ENCODE peak calls at places on chromosomes 16 and 17, in ten cellular contexts. B is IMR-90, V is AG04449, L is mucosa of descending colon, W is PC-3, Z is brain microvascular endothelial cell, J is AG09309, O is tibial artery, I is pancreas, C is thoracic aorta. T is an unnamed sample.

GRCh38 chr17:27241346-27241946 is 52.5 kb upstream of the WSB1 start:
- DNase-seq in B (peak), V (no peak), L (no peak), W (peak), Z (peak), J (no peak), O (no peak), I (no peak), C (no peak), T (peak)

GRCh38 chr16:55678061-55678935 is 22.5 kb downstream of the SLC6A2 start:
- DNase-seq in B (no peak), V (no peak), L (no peak), W (no peak), Z (no peak), J (no peak), O (no peak), I (no peak), C (no peak), T (no peak)

GRCh38 chr16:51151951-51152663 is 1.0 kb upstream of the SALL1 start:
- DNase-seq in B (peak), V (no peak), L (no peak), W (no peak), Z (no peak), J (peak), O (no peak), I (peak), C (no peak), T (peak)

GRCh38 chr16:70470927-70471341 is 16.5 kb downstream of the FCSK start:
- DNase-seq in B (peak), V (no peak), L (no peak), W (peak), Z (no peak), J (no peak), O (no peak), I (peak), C (no peak), T (peak)

GRCh38 chr17:34369571-34369970 is 6.5 kb upstream of the CCL1 start:
- DNase-seq in B (no peak), V (no peak), L (no peak), W (no peak), Z (no peak), J (no peak), O (no peak), I (no peak), C (no peak), T (no peak)

GRCh38 chr16:56350491-56351405 is 74.6 kb downstream of the AMFR start:
- DNase-seq in B (no peak), V (no peak), L (peak), W (no peak), Z (no peak), J (no peak), O (no peak), I (peak), C (no peak), T (no peak)

GRCh38 chr16:10765772-10766171 is 22.1 kb downstream of the NUBP1 start:
- DNase-seq in B (no peak), V (no peak), L (no peak), W (no peak), Z (no peak), J (no peak), O (no peak), I (no peak), C (no peak), T (no peak)

GRCh38 chr17:55609737-55610201 is 98.5 kb upstream of the SMIM36 start:
- DNase-seq in B (peak), V (no peak), L (no peak), W (peak), Z (peak), J (no peak), O (peak), I (no peak), C (no peak), T (peak)

GRCh38 chr16:49886554-49887121 is 30.7 kb upstream of the ZNF423 start:
- DNase-seq in B (no peak), V (no peak), L (no peak), W (no peak), Z (no peak), J (no peak), O (no peak), I (no peak), C (no peak), T (no peak)

GRCh38 chr16:14007460-14007859 is 63.7 kb upstream of the MRTFB start:
- DNase-seq in B (peak), V (peak), L (no peak), W (peak), Z (peak), J (peak), O (no peak), I (no peak), C (no peak), T (peak)

GRCh38 chr17:7549401-7550055 is 670 bp downstream of the TNFSF12 start:
- DNase-seq in B (no peak), V (no peak), L (peak), W (no peak), Z (no peak), J (no peak), O (no peak), I (no peak), C (no peak), T (no peak)

GRCh38 chr16:74698220-74698619 is 2.4 kb downstream of the MLKL start:
- DNase-seq in B (peak), V (no peak), L (no peak), W (peak), Z (no peak), J (no peak), O (no peak), I (no peak), C (no peak), T (peak)

GRCh38 chr17:4219241-4219640 is 44.5 kb downstream of the ANKFY1 start:
- DNase-seq in B (no peak), V (no peak), L (no peak), W (no peak), Z (no peak), J (no peak), O (no peak), I (no peak), C (no peak), T (no peak)

GRCh38 chr16:76959166-76959565 is 231.8 kb upstream of the MON1B start:
- DNase-seq in B (no peak), V (no peak), L (no peak), W (no peak), Z (no peak), J (no peak), O (no peak), I (no peak), C (no peak), T (no peak)

GRCh38 chr17:11241611-11242226 is 706 bp downstream of the SHISA6 start:
- DNase-seq in B (no peak), V (no peak), L (no peak), W (no peak), Z (no peak), J (no peak), O (no peak), I (peak), C (no peak), T (no peak)

GRCh38 chr17:8799001-8799850 is at the start of gene MFSD6L:
- DNase-seq in B (no peak), V (no peak), L (peak), W (no peak), Z (peak), J (no peak), O (no peak), I (peak), C (no peak), T (no peak)

GRCh38 chr17:1029912-1030656 is 33.2 kb downstream of the TIMM22 start:
- DNase-seq in B (no peak), V (no peak), L (no peak), W (no peak), Z (no peak), J (no peak), O (no peak), I (no peak), C (no peak), T (no peak)

GRCh38 chr16:86862596-86862995 is 284.2 kb downstream of the FOXL1 start:
- DNase-seq in B (peak), V (no peak), L (no peak), W (no peak), Z (peak), J (no peak), O (no peak), I (peak), C (no peak), T (no peak)

GRCh38 chr16:19884021-19884485 is 595 bp downstream of the GPRC5B start:
- DNase-seq in B (no peak), V (no peak), L (peak), W (no peak), Z (no peak), J (no peak), O (no peak), I (peak), C (no peak), T (no peak)

GRCh38 chr17:5757306-5757907 is 173.1 kb upstream of the NLRP1 start:
- DNase-seq in B (no peak), V (no peak), L (no peak), W (no peak), Z (no peak), J (no peak), O (no peak), I (no peak), C (no peak), T (no peak)

GRCh38 chr17:61749823-61750404 is 113.4 kb downstream of the BRIP1 start:
- DNase-seq in B (no peak), V (no peak), L (no peak), W (no peak), Z (no peak), J (no peak), O (no peak), I (no peak), C (no peak), T (no peak)

GRCh38 chr16:89722392-89723278 is 1.3 kb downstream of the ZNF276 start:
- DNase-seq in B (peak), V (no peak), L (peak), W (peak), Z (peak), J (no peak), O (peak), I (no peak), C (no peak), T (peak)

GRCh38 chr16:78105517-78105916 is 6.1 kb downstream of the WWOX start:
- DNase-seq in B (no peak), V (no peak), L (no peak), W (no peak), Z (no peak), J (no peak), O (no peak), I (no peak), C (no peak), T (no peak)

GRCh38 chr16:5321925-5322324 is 224.3 kb upstream of the EEF2KMT start:
- DNase-seq in B (no peak), V (no peak), L (no peak), W (no peak), Z (no peak), J (no peak), O (no peak), I (no peak), C (no peak), T (no peak)

GRCh38 chr17:31452101-31452500 is 60.6 kb downstream of the RAB11FIP4 start:
- DNase-seq in B (peak), V (no peak), L (no peak), W (peak), Z (no peak), J (no peak), O (no peak), I (no peak), C (no peak), T (no peak)

GRCh38 chr16:2752850-2753522 is 548 bp downstream of the SRRM2 start:
- DNase-seq in B (peak), V (no peak), L (no peak), W (peak), Z (peak), J (peak), O (peak), I (peak), C (no peak), T (peak)

GRCh38 chr16:9308300-9309209 is 217.1 kb downstream of the HAPSTR1 start:
- DNase-seq in B (no peak), V (no peak), L (no peak), W (no peak), Z (no peak), J (no peak), O (no peak), I (no peak), C (no peak), T (no peak)

GRCh38 chr17:29063992-29064391 is 21.1 kb downstream of the PIPOX start:
- DNase-seq in B (no peak), V (no peak), L (no peak), W (no peak), Z (no peak), J (no peak), O (no peak), I (no peak), C (no peak), T (no peak)

GRCh38 chr16:2512920-2513404 is 790 bp upstream of the ATP6V0C start:
- DNase-seq in B (no peak), V (no peak), L (peak), W (no peak), Z (no peak), J (no peak), O (no peak), I (peak), C (no peak), T (no peak)

GRCh38 chr16:85611205-85611454 is 2.0 kb upstream of the GSE1 start:
- DNase-seq in B (no peak), V (no peak), L (no peak), W (no peak), Z (no peak), J (no peak), O (no peak), I (no peak), C (no peak), T (no peak)

GRCh38 chr17:41547921-41548843 is 20.1 kb upstream of the KRT19 start:
- DNase-seq in B (peak), V (peak), L (peak), W (peak), Z (peak), J (peak), O (peak), I (peak), C (peak), T (peak)

GRCh38 chr17:82126479-82127314 is 28.7 kb upstream of the FASN start:
- DNase-seq in B (no peak), V (no peak), L (peak), W (no peak), Z (no peak), J (no peak), O (no peak), I (no peak), C (no peak), T (no peak)

GRCh38 chr17:37488009-37488604 is 1.6 kb upstream of the DUSP14 start:
- DNase-seq in B (peak), V (peak), L (no peak), W (peak), Z (peak), J (peak), O (no peak), I (no peak), C (no peak), T (peak)

GRCh38 chr17:76473541-76473985 is 6.2 kb downstream of the AANAT start:
- DNase-seq in B (no peak), V (no peak), L (peak), W (no peak), Z (no peak), J (no peak), O (no peak), I (no peak), C (no peak), T (no peak)
- TF ChIP-seq CTCF in B (peak), V (peak), L (no peak), W (peak), Z (peak), J (peak), O (no peak), I (no peak), C (no peak), T (peak)

GRCh38 chr17:62965649-62966425 is at the start of gene TANC2:
- DNase-seq in B (peak), V (no peak), L (peak), W (peak), Z (peak), J (no peak), O (peak), I (peak), C (peak), T (peak)

GRCh38 chr17:62966426-62967110 is 533 bp downstream of the TANC2 start:
- DNase-seq in B (peak), V (no peak), L (peak), W (peak), Z (peak), J (no peak), O (peak), I (peak), C (no peak), T (no peak)

GRCh38 chr17:62965149-62965648 is 836 bp upstream of the TANC2 start:
- DNase-seq in B (peak), V (no peak), L (no peak), W (no peak), Z (no peak), J (no peak), O (no peak), I (no peak), C (no peak), T (no peak)

GRCh38 chr17:62968445-62968923 is 2.4 kb downstream of the TANC2 start:
- DNase-seq in B (peak), V (peak), L (no peak), W (peak), Z (peak), J (peak), O (peak), I (no peak), C (no peak), T (peak)

DNA sequence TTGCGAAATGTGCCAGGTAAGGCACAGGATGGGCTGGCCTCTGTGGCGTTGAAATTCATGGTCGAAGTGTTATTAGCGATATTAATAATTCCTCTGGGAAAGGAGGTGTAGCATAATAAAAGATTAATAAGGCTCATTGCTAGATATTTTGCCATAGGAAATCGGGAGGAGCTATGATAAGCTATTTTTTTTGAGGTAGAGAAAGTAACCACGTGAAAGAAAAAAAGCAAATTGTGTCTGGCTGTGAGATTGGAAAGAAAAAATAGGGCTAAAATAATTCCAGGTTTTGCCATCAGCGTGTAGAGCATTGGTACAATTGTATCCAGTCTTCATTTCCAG is 1.0 kb downstream of the TANC2 start:
- DNase-seq in B (no peak), V (no peak), L (no peak), W (no peak), Z (no peak), J (no peak), O (no peak), I (no peak), C (no peak), T (no peak)
- H3K4me3 ChIP-seq in B (peak), V (peak), L (no peak), W (peak), Z (peak), J (peak), O (peak), I (peak), C (peak), T (peak)

GRCh38 chr16:983044-984030 is 1.8 kb downstream of the SOX8 start:
- DNase-seq in B (no peak), V (no peak), L (no peak), W (no peak), Z (no peak), J (no peak), O (no peak), I (no peak), C (no peak), T (no peak)
- TF ChIP-seq CTCF in B (no peak), V (no peak), L (no peak), W (no peak), Z (no peak), J (no peak), O (no peak), I (no peak), C (no peak), T (no peak)

GRCh38 chr17:63626551-63627228 is 4.5 kb downstream of the MAP3K3 start:
- DNase-seq in B (peak), V (no peak), L (no peak), W (peak), Z (no peak), J (no peak), O (no peak), I (no peak), C (no peak), T (peak)
- H3K4me3 ChIP-seq in B (peak), V (no peak), L (no peak), W (peak), Z (no peak), J (no peak), O (no peak), I (no peak), C (no peak), T (peak)

GRCh38 chr16:30557397-30557949 is 701 bp downstream of the ZNF764 start:
- DNase-seq in B (no peak), V (no peak), L (no peak), W (no peak), Z (no peak), J (no peak), O (no peak), I (no peak), C (no peak), T (no peak)

GRCh38 chr16:30559690-30560089 is 1.5 kb upstream of the ZNF764 start:
- DNase-seq in B (no peak), V (no peak), L (no peak), W (no peak), Z (no peak), J (no peak), O (no peak), I (no peak), C (no peak), T (no peak)

GRCh38 chr16:30555848-30556473 is 2.2 kb downstream of the ZNF764 start:
- DNase-seq in B (no peak), V (no peak), L (no peak), W (no peak), Z (no peak), J (no peak), O (no peak), I (no peak), C (no peak), T (no peak)

GRCh38 chr16:30558789-30559377 is 709 bp upstream of the ZNF764 start:
- DNase-seq in B (no peak), V (no peak), L (no peak), W (no peak), Z (no peak), J (no peak), O (no peak), I (no peak), C (no peak), T (no peak)

DNA sequence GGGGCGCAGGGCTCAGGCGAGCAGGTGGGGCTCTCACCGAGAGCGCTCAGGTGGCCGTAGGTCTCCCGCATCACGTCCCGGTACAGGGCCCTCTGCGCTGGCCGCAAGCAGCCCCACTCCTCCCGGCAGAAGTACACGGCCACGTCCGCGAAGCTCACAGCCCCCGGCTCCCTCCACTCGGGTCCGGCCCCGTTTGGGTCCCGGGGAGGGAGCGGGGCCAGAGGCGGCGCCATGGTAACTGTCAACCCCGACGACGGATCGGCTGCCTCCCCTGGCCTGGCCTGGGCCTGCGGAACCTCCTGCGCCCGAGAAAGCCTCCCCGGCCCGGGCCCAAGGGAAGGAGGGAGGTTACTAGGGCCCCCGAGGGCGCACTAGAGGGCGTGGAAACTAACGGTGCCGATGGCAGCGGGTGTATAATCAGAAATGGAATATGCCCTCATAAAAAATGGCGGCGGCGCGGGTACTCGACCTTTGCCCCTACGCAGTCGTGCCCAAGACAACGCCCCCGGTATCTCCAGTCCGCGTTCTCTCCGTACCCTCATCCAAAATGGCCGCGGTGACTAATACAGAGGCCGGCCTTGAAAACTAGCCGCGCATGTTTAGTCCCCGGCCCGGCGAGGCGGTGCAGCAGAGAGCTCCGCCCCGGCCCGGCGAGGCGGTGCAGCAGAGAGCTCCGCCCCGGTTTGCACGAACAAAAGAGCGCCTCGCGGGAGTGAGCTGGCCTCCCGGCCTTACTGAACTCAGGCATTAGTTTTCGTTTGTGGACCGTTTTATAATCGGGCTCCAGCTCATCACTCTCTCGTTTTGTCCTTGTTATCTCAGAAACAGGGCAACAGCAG is at the start of gene ZNF764:
- DNase-seq in B (peak), V (peak), L (peak), W (peak), Z (peak), J (peak), O (peak), I (peak), C (peak), T (peak)
- TF ChIP-seq CTCF in B (no peak), V (no peak), L (no peak), W (no peak), Z (no peak), J (no peak), O (no peak), I (no peak), C (no peak), T (no peak)